ENCODE peak calls at places on chromosome 12, in five cellular contexts. F is effector memory CD4-positive, alpha-beta T cell; V is activated T-helper 1 cell treated with anti-CD3 and anti-CD28 coated beads, Interleukin-12 subunit alpha, Interleukin-12 subunit beta, Interleukin-2, Interleukin-4 antibody, amounts not matched to agents 30 ng/mL and 10 ng/mL and 1 ng/mL, durations not matched to agents 14 hours and 24 hours and 36 hours; A is right lobe of liver; H is ACHN. D is an unnamed sample.

GRCh38 chr12:22578328-22578727 is 34.0 kb upstream of the C2CD5 start:
- DNase-seq in F (no peak), A (no peak), V (no peak), H (no peak), D (no peak)

GRCh38 chr12:94879542-94879941 is 124.0 kb downstream of the NDUFA12 start:
- DNase-seq in V (no peak), A (no peak), H (peak), F (no peak), D (no peak)

GRCh38 chr12:19836056-19836455 is 396.8 kb downstream of the AEBP2 start:
- DNase-seq in A (no peak), F (no peak), V (no peak), H (no peak), D (no peak)

GRCh38 chr12:63419119-63419518 is 249.2 kb downstream of the DPY19L2 start:
- DNase-seq in A (no peak), H (no peak), F (no peak), V (no peak), D (no peak)

GRCh38 chr12:102468261-102468940 is 12.0 kb downstream of the IGF1 start:
- DNase-seq in V (no peak), F (no peak), H (no peak), A (no peak), D (no peak)

GRCh38 chr12:31315089-31315725 is 10.7 kb downstream of the SINHCAF start:
- DNase-seq in H (no peak), A (no peak), F (no peak), V (no peak), D (no peak)

GRCh38 chr12:57772429-57773322 is at the start of gene EEF1AKMT3:
- DNase-seq in H (peak), A (peak), V (peak), F (no peak), D (peak)

GRCh38 chr12:105107176-105107496 is 395 bp upstream of the WASHC4 start:
- DNase-seq in A (no peak), F (no peak), H (peak), V (no peak), D (no peak)

GRCh38 chr12:119020377-119021360 is 39.3 kb downstream of the SRRM4 start:
- DNase-seq in A (no peak), F (no peak), V (no peak), H (peak), D (no peak)

GRCh38 chr12:108382437-108382801 is 43.3 kb upstream of the CMKLR1 start:
- DNase-seq in H (no peak), V (no peak), A (no peak), F (no peak), D (no peak)

GRCh38 chr12:46790066-46790465 is 35.7 kb downstream of the SLC38A4 start:
- DNase-seq in H (no peak), V (no peak), A (no peak), F (no peak), D (peak)

GRCh38 chr12:78181544-78182162 is 351.0 kb downstream of the NAV3 start:
- DNase-seq in H (peak), V (no peak), A (no peak), F (no peak), D (peak)

GRCh38 chr12:130053641-130054040 is 108.6 kb upstream of the FZD10 start:
- DNase-seq in F (no peak), A (no peak), H (no peak), V (no peak), D (no peak)

GRCh38 chr12:126156806-126157574 is 1091.8 kb downstream of the AACS start:
- DNase-seq in A (no peak), H (no peak), V (no peak), F (no peak), D (no peak)

GRCh38 chr12:12008931-12009611 is 61.7 kb upstream of the BCL2L14 start:
- DNase-seq in F (peak), H (peak), A (no peak), V (peak), D (no peak)

GRCh38 chr12:34289431-34290190 is 267.3 kb downstream of the ALG10 start:
- DNase-seq in F (no peak), V (no peak), H (no peak), A (no peak), D (no peak)

GRCh38 chr12:88591343-88591742 is 11.1 kb upstream of the KITLG start:
- DNase-seq in H (no peak), F (no peak), A (no peak), V (no peak), D (no peak)

GRCh38 chr12:6957741-6958608 is 6.8 kb downstream of the PTPN6 start:
- DNase-seq in V (no peak), H (no peak), F (no peak), A (peak), D (no peak)

GRCh38 chr12:47033081-47033480 is 46.3 kb upstream of the PCED1B start:
- DNase-seq in H (peak), A (peak), F (no peak), V (no peak), D (no peak)

GRCh38 chr12:83800022-83800421 is 1112.6 kb downstream of the SLC6A15 start:
- DNase-seq in V (no peak), A (no peak), H (no peak), F (no peak), D (no peak)

GRCh38 chr12:92582888-92583287 is 119.9 kb upstream of the PLEKHG7 start:
- DNase-seq in V (no peak), F (no peak), A (no peak), H (no peak), D (no peak)

GRCh38 chr12:112096667-112097066 is 11.9 kb downstream of the NAA25 start:
- DNase-seq in H (peak), A (no peak), F (no peak), V (no peak), D (no peak)

GRCh38 chr12:116123511-116124258 is 153.8 kb downstream of the MED13L start:
- DNase-seq in V (peak), H (no peak), A (no peak), F (no peak), D (no peak)

GRCh38 chr12:101748907-101749306 is 9.6 kb upstream of the SYCP3 start:
- DNase-seq in A (no peak), F (no peak), H (no peak), V (no peak), D (no peak)

GRCh38 chr12:49200882-49201594 is 12.2 kb upstream of the TUBA1A start:
- DNase-seq in A (no peak), V (no peak), H (peak), F (no peak), D (no peak)

GRCh38 chr12:44876554-44877275 is 600 bp upstream of the NELL2 start:
- DNase-seq in H (peak), A (peak), V (peak), F (peak), D (peak)

GRCh38 chr12:19546027-19546426 is 106.7 kb downstream of the AEBP2 start:
- DNase-seq in V (no peak), F (no peak), H (no peak), A (no peak), D (no peak)

GRCh38 chr12:118307069-118307954 is 65.4 kb downstream of the TAOK3 start:
- DNase-seq in A (no peak), F (no peak), V (peak), H (peak), D (no peak)

GRCh38 chr12:98645572-98646067 is 530 bp downstream of the APAF1 start:
- DNase-seq in F (peak), V (no peak), A (no peak), H (peak), D (no peak)

GRCh38 chr12:76226397-76226796 is 121.8 kb downstream of the BBS10 start:
- DNase-seq in V (no peak), F (no peak), H (no peak), A (no peak), D (no peak)

GRCh38 chr12:65389436-65389835 is 111.0 kb downstream of the MSRB3 start:
- DNase-seq in V (no peak), H (no peak), A (no peak), F (no peak), D (no peak)

GRCh38 chr12:42643881-42644579 is 54.5 kb upstream of the PRICKLE1 start:
- DNase-seq in A (no peak), F (no peak), V (no peak), H (no peak), D (no peak)

GRCh38 chr12:131309700-131310099 is 356.0 kb downstream of the ADGRD1 start:
- DNase-seq in H (no peak), V (no peak), F (no peak), A (no peak), D (no peak)

GRCh38 chr12:49626836-49627235 is 3.5 kb downstream of the PRPF40B start:
- DNase-seq in V (no peak), H (no peak), F (no peak), A (no peak), D (no peak)

D was measured in MM.1S.